ENCODE peak calls at places on chromosomes 6 and 20, in nine cellular contexts. F is NCI-H1105; G is NCI-H2029; H is right cardiac atrium; I is activated CD8-positive, alpha-beta T cell treated with anti-CD3 and anti-CD28 coated beads for 36 hours; U is CD8-positive, alpha-beta T cell; E is pancreas; D is SHP77 treated with DMSO at 0.1 percent for 48 hours; C is NCI-H345. K is an unnamed sample.

GRCh38 chr6:34792605-34793500 is 970 bp downstream of the BLTP3A start:
- DNase-seq in E (peak), H (peak), I (peak), F (no peak), G (peak), D (no peak), C (peak), U (no peak), K (peak)

GRCh38 chr20:49356676-49357075 is 78.8 kb upstream of the ZNFX1 start:
- DNase-seq in U (no peak), C (peak), D (peak), I (no peak), H (no peak), G (peak), F (no peak), E (no peak), K (no peak)

GRCh38 chr6:109701774-109702173 is 10.7 kb downstream of the FIG4 start:
- DNase-seq in D (no peak), H (no peak), U (no peak), C (no peak), G (no peak), F (no peak), I (no peak), E (no peak), K (no peak)

GRCh38 chr6:44801188-44801587 is 413.7 kb downstream of the CDC5L start:
- DNase-seq in D (no peak), F (no peak), E (no peak), H (no peak), C (no peak), U (no peak), G (no peak), I (no peak), K (no peak)

GRCh38 chr20:62487564-62488086 is 11.8 kb upstream of the GATA5 start:
- DNase-seq in E (peak), I (no peak), C (no peak), D (no peak), H (no peak), F (no peak), G (no peak), U (no peak), K (peak)

GRCh38 chr20:20520776-20521175 is 152.9 kb downstream of the INSM1 start:
- DNase-seq in I (no peak), G (no peak), H (no peak), E (no peak), U (no peak), D (no peak), C (no peak), F (no peak), K (no peak)

GRCh38 chr6:42028234-42029061 is 21.9 kb upstream of the TAF8 start:
- DNase-seq in G (no peak), D (no peak), I (no peak), E (no peak), C (no peak), H (peak), F (no peak), U (no peak), K (peak)

GRCh38 chr6:44057931-44058616 is 69.2 kb downstream of the MRPL14 start:
- DNase-seq in H (no peak), U (no peak), D (no peak), F (no peak), I (no peak), C (no peak), G (no peak), E (no peak), K (no peak)

GRCh38 chr6:7640607-7641577 is 50.9 kb downstream of the SNRNP48 start:
- DNase-seq in H (no peak), U (no peak), G (no peak), F (no peak), D (no peak), I (no peak), E (no peak), C (no peak), K (no peak)

GRCh38 chr6:132612449-132613116 is 11.5 kb downstream of the TAAR2 start:
- DNase-seq in E (no peak), H (no peak), F (no peak), C (no peak), G (no peak), U (no peak), I (no peak), D (no peak), K (no peak)

GRCh38 chr20:37356961-37357371 is 11.0 kb downstream of the SRC start:
- DNase-seq in D (no peak), F (no peak), I (no peak), G (no peak), E (no peak), U (no peak), H (no peak), C (no peak), K (peak)

GRCh38 chr6:157946865-157947532 is 34.7 kb upstream of the SYNJ2 start:
- DNase-seq in I (peak), G (no peak), U (no peak), C (no peak), E (no peak), F (no peak), D (no peak), H (no peak), K (no peak)

GRCh38 chr6:154448448-154449096 is 61.9 kb downstream of the CNKSR3 start:
- DNase-seq in F (peak), C (peak), H (no peak), D (no peak), I (no peak), U (no peak), G (peak), E (peak), K (no peak)

GRCh38 chr20:24160563-24161355 is 172.2 kb upstream of the GGTLC1 start:
- DNase-seq in U (no peak), E (peak), F (no peak), D (no peak), C (peak), G (no peak), H (peak), I (peak), K (peak)

GRCh38 chr6:12485226-12485764 is 195.1 kb downstream of the EDN1 start:
- DNase-seq in F (no peak), E (no peak), G (no peak), H (no peak), I (no peak), U (no peak), D (no peak), C (no peak), K (no peak)

GRCh38 chr6:39553811-39554802 is 171.1 kb downstream of the KIF6 start:
- DNase-seq in U (no peak), E (no peak), G (no peak), C (no peak), I (no peak), F (no peak), H (peak), D (no peak), K (no peak)

GRCh38 chr6:169933839-169934698 is 182.6 kb downstream of the ERMARD start:
- DNase-seq in F (no peak), E (peak), U (no peak), G (peak), D (no peak), H (peak), C (no peak), I (no peak), K (peak)

GRCh38 chr6:96907498-96907897 is 9.8 kb upstream of the NDUFAF4 start:
- DNase-seq in F (no peak), I (peak), E (no peak), C (no peak), G (no peak), H (no peak), D (no peak), U (no peak), K (no peak)

GRCh38 chr20:17936791-17937687 is 31.6 kb downstream of the SNX5 start:
- DNase-seq in G (no peak), E (peak), D (no peak), F (no peak), I (no peak), C (no peak), H (peak), U (no peak), K (no peak)

GRCh38 chr6:92159046-92159445 is 1260.3 kb downstream of the EPHA7 start:
- DNase-seq in E (no peak), I (no peak), D (no peak), H (no peak), U (no peak), G (no peak), F (no peak), C (no peak), K (no peak)

GRCh38 chr6:38239719-38240451 is 399.8 kb downstream of the BTBD9 start:
- DNase-seq in D (no peak), E (no peak), U (no peak), I (no peak), H (no peak), G (peak), C (peak), F (no peak), K (no peak)

GRCh38 chr20:36408219-36408618 is 102.1 kb downstream of the DLGAP4 start:
- DNase-seq in G (peak), H (peak), U (no peak), D (peak), C (peak), F (peak), E (no peak), I (no peak), K (peak)

GRCh38 chr6:38117281-38117680 is 297.8 kb downstream of the ZFAND3 start:
- DNase-seq in H (no peak), F (no peak), E (no peak), D (no peak), I (no peak), C (no peak), U (no peak), G (no peak), K (no peak)

GRCh38 chr20:63102720-63103375 is 96.1 kb upstream of the BHLHE23 start:
- DNase-seq in I (peak), D (no peak), U (peak), E (no peak), F (no peak), H (peak), G (no peak), C (peak), K (no peak)

GRCh38 chr6:121770943-121771342 is 335.5 kb downstream of the GJA1 start:
- DNase-seq in D (no peak), H (no peak), I (no peak), E (no peak), C (no peak), G (no peak), F (no peak), U (no peak), K (no peak)

GRCh38 chr6:8065519-8065911 is 1.3 kb upstream of the BLOC1S5 start:
- DNase-seq in C (no peak), G (no peak), D (no peak), U (no peak), I (peak), E (no peak), F (no peak), H (no peak), K (no peak)

GRCh38 chr6:157659536-157660271 is 163.3 kb upstream of the SNX9 start:
- DNase-seq in H (no peak), D (no peak), U (no peak), F (no peak), G (no peak), I (no peak), C (peak), E (no peak), K (no peak)

GRCh38 chr20:42795399-42795798 is 394.3 kb downstream of the PTPRT start:
- DNase-seq in E (no peak), U (no peak), G (peak), C (peak), F (peak), I (no peak), H (no peak), D (no peak), K (no peak)

GRCh38 chr20:45254867-45255266 is 503 bp upstream of the SLPI start:
- DNase-seq in F (no peak), C (no peak), I (no peak), U (no peak), H (no peak), D (no peak), G (no peak), E (no peak), K (no peak)

K was measured in adrenal gland.